ENCODE peak calls at places on chromosomes 16 and 17, in six cellular contexts. W is HCT116, H is astrocyte, A is mammary epithelial cell, L is endothelial cell of umbilical vein, I is H1. M is an unnamed sample.

GRCh38 chr16:920722-921121 is 50.1 kb downstream of the LMF1 start:
- DNase-seq in W (no peak), H (no peak), A (no peak), L (no peak), I (no peak), M (no peak)

GRCh38 chr16:54447606-54448440 is 161.2 kb upstream of the IRX3 start:
- DNase-seq in W (no peak), H (peak; percentile 84), A (peak; percentile 84), L (no peak), I (no peak), M (no peak)

GRCh38 chr16:12798171-12798570 is 5.5 kb downstream of the CPPED1 start:
- DNase-seq in W (no peak), H (no peak), A (no peak), L (no peak), I (no peak), M (no peak)

GRCh38 chr16:30927789-30928378 is 4.5 kb downstream of the FBXL19 start:
- DNase-seq in W (peak; percentile 61), H (peak; percentile 14), A (peak; percentile 56), L (peak; percentile 36), I (peak; percentile 85), M (peak; percentile 66)

GRCh38 chr17:77695386-77695785 is 263.1 kb upstream of the TNRC6C start:
- DNase-seq in W (no peak), H (no peak), A (no peak), L (no peak), I (no peak), M (no peak)

GRCh38 chr16:85577899-85578598 is 35.1 kb upstream of the GSE1 start:
- DNase-seq in W (no peak), H (no peak), A (no peak), L (no peak), I (no peak), M (no peak)

GRCh38 chr16:84933774-84934571 is 77.4 kb downstream of the ZDHHC7 start:
- DNase-seq in W (no peak), H (no peak), A (no peak), L (no peak), I (no peak), M (no peak)

GRCh38 chr16:4316732-4317461 is 1.0 kb downstream of the GLIS2 start:
- DNase-seq in W (no peak), H (no peak), A (peak; percentile 51), L (peak; percentile 49), I (no peak), M (no peak)

GRCh38 chr16:2842340-2843000 is 12.4 kb downstream of the ZG16B start:
- DNase-seq in W (peak; percentile 98), H (peak; percentile 20), A (no peak), L (no peak), I (no peak), M (peak; percentile 50)

GRCh38 chr17:80943346-80944145 is 48.1 kb upstream of the CHMP6 start:
- DNase-seq in W (no peak), H (no peak), A (no peak), L (no peak), I (no peak), M (no peak)

GRCh38 chr17:21285164-21286065 is 904 bp downstream of the MAP2K3 start:
- DNase-seq in W (no peak), H (peak; percentile 30), A (peak; percentile 69), L (peak; percentile 54), I (no peak), M (peak; percentile 34)
- H3K4me1 ChIP-seq in W (peaks cover 84% of the 10 kb centered on the region), H (peaks cover 50% of the 10 kb centered on the region), A (peaks cover 53% of the 10 kb centered on the region), L (peaks cover 48% of the 10 kb centered on the region), I (peaks cover 19% of the 10 kb centered on the region), M (peaks cover 55% of the 10 kb centered on the region)

GRCh38 chr17:21268596-21269188 is 15.5 kb upstream of the NATD1 start:
- DNase-seq in W (no peak), H (no peak), A (no peak), L (no peak), I (no peak), M (no peak)
- H2AFZ ChIP-seq in W (no peak overlapping the region), H (no peak overlapping the region), A (peak overlapping the region; percentile 14), L (no peak overlapping the region), I (no peak overlapping the region), M (peak overlapping the region; percentile 8)

DNA sequence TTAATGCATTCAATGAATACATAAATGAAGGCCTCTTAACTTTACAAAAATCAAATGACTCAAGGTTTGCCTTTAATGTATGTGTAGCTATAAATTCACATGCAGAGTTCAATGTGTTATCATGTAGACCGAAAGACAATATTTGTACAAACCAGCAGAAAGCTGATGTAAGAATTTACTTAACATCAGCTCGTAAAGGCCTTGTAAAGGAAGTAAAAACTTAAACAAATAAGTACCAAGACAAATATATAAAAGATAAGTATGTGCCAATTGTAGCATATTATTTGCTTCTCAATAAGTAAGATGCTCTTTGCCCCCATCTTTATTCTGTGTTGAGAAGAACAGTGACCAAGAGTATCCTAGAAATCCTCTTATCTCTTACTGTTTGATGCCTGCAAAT is 105.7 kb downstream of the SYCE1L start:
- DNase-seq in W (no peak), H (no peak), A (no peak), L (no peak), I (no peak), M (no peak)
- H3K4me1 ChIP-seq in W (no peaks in the 10 kb centered on the region), H (peaks cover 17% of the 10 kb centered on the region), A (peaks cover 20% of the 10 kb centered on the region), L (peaks cover 34% of the 10 kb centered on the region), I (no peaks in the 10 kb centered on the region), M (peaks cover 8% of the 10 kb centered on the region)

GRCh38 chr16:89905511-89906140 is 13.0 kb upstream of the MC1R start:
- DNase-seq in W (no peak), H (no peak), A (no peak), L (no peak), I (no peak), M (no peak)
- H2AFZ ChIP-seq in W (no peak overlapping the region), H (no peak overlapping the region), A (no peak overlapping the region), L (no peak overlapping the region), I (no peak overlapping the region), M (no peak overlapping the region)

GRCh38 chr17:38729886-38730525 is at the start of gene CISD3:
- DNase-seq in W (peak; percentile 60), H (peak; percentile 48), A (peak; percentile 74), L (peak; percentile 63), I (no peak), M (peak; percentile 95)

GRCh38 chr17:38729368-38729885 is 714 bp upstream of the CISD3 start:
- DNase-seq in W (no peak), H (no peak), A (no peak), L (no peak), I (no peak), M (no peak)

GRCh38 chr17:38731526-38732294 is 1.6 kb downstream of the CISD3 start:
- DNase-seq in W (no peak), H (no peak), A (no peak), L (no peak), I (no peak), M (no peak)

GRCh38 chr17:38732376-38733314 is 2.5 kb downstream of the CISD3 start:
- DNase-seq in W (no peak), H (no peak), A (no peak), L (no peak), I (no peak), M (no peak)

GRCh38 chr17:38730526-38731379 is 612 bp downstream of the CISD3 start:
- DNase-seq in W (no peak), H (no peak), A (peak; percentile 53), L (peak; percentile 53), I (no peak), M (peak; percentile 25)
- H3K4me1 ChIP-seq in W (peaks cover 39% of the 10 kb centered on the region), H (peaks cover 16% of the 10 kb centered on the region), A (peaks cover 12% of the 10 kb centered on the region), L (peaks cover 27% of the 10 kb centered on the region), I (peaks cover 14% of the 10 kb centered on the region), M (peaks cover 85% of the 10 kb centered on the region)

DNA sequence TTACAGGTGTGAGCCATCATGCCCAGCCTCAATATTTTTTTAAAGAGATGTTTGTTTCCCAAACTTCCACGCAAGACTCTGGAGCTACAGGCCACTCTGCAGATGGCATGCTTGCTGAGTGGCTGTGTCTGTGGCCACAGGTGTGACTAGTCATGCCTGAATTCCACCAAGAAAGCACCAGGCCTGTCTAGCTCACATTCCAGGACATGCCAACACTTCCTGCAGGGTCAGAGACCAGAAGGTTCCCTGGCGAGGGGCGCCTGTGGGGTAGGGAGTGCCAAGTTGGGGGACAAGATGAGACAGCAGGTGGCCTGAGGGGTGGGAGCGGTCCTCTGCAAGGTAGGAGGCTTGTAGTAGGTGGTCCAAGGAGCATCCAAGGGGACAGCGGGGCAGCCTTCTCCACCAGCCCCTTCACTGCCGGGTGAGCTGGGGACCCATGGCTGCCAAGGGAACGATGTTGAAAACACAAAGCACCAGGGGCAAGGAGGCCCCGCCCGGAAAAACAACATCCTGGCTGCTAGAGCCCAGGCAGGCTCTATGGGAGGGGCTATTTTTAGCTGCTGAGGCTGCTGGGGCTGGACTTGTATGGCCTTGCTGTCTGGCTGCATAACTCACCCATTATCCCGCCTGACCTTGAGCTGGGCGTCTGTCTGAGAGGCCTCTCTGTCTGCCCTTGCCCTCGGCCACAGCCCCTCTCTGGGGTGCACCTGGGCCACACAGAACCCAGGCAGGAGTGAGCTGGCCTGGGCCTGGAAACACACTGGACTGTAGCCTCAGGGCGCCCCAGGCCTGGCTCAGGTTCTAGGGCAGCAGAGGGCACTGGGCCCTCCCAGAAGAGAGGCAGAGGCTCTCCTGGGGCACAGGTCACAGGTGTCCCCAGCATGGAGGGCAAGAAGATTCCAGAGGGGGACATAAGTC is 5.7 kb downstream of the TRIM47 start:
- DNase-seq in W (no peak), H (peak; percentile 56), A (peak; percentile 86), L (peak; percentile 95), I (no peak), M (no peak)
- H2AFZ ChIP-seq in W (no peak overlapping the region), H (peak overlapping the region; percentile 59), A (peak overlapping the region; percentile 73), L (peak overlapping the region; percentile 32), I (peak overlapping the region; percentile 62), M (no peak overlapping the region)

DNA sequence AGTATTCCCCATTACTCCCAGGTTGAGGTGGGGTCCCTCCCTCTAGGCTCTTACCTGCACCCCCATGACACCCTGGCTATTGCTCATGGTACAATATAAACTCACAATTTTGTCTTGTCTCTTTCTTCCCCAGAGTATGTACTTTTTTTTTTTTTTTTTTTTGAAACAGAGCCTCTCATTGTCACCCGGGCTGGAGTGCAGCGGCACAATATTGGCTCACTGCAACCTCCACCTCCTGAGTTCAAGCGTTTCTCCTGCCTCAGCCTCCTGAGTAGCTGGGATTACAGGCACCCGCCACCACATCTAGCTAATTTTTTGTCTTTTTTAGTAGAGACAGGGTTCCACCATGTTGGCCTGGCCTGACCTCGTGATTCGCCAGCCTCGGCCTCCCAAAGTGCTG is 8.5 kb downstream of the KANSL1 start:
- DNase-seq in W (no peak), H (no peak), A (no peak), L (no peak), I (no peak), M (no peak)
- H3K4me1 ChIP-seq in W (peaks cover 26% of the 10 kb centered on the region), H (no peaks in the 10 kb centered on the region), A (peaks cover 4% of the 10 kb centered on the region), L (peaks cover 6% of the 10 kb centered on the region), I (peaks cover 41% of the 10 kb centered on the region), M (peaks cover 63% of the 10 kb centered on the region)

GRCh38 chr17:50169121-50169764 is 3.4 kb downstream of the SGCA start:
- DNase-seq in W (peak; percentile 78), H (no peak), A (peak; percentile 68), L (peak; percentile 65), I (no peak), M (peak; percentile 84)

GRCh38 chr17:50172130-50172529 is 6.3 kb downstream of the SGCA start:
- DNase-seq in W (no peak), H (no peak), A (no peak), L (no peak), I (no peak), M (no peak)

GRCh38 chr17:50169881-50170459 is 4.2 kb downstream of the SGCA start:
- DNase-seq in W (no peak), H (no peak), A (no peak), L (no peak), I (no peak), M (no peak)

GRCh38 chr17:50171371-50172071 is 5.7 kb downstream of the SGCA start:
- DNase-seq in W (no peak), H (no peak), A (no peak), L (no peak), I (no peak), M (no peak)

GRCh38 chr17:50170662-50171370 is 5.0 kb downstream of the SGCA start:
- DNase-seq in W (no peak), H (no peak), A (peak; percentile 83), L (no peak), I (no peak), M (no peak)
- H2AFZ ChIP-seq in W (no peak overlapping the region), H (no peak overlapping the region), A (no peak overlapping the region), L (no peak overlapping the region), I (no peak overlapping the region), M (no peak overlapping the region)